ENCODE peak calls at places on chromosomes 3 and 15, in four cellular contexts. One of them, this sample, is unnamed.

GRCh38 chr3:29280675-29281264 is at the start of gene RBMS3:
- DNase-seq in K562: no peak
- DNase-seq in HepG2: no peak
- DNase-seq in H1: peak; percentile 54
- DNase-seq in this sample: peak; percentile 70

GRCh38 chr3:134447371-134447770 is 38.4 kb downstream of the ANAPC13 start:
- DNase-seq in HepG2: no peak
- DNase-seq in H1: no peak
- DNase-seq in K562: no peak
- DNase-seq in this sample: no peak

GRCh38 chr3:133377396-133377795 is 22.5 kb upstream of the BFSP2 start:
- DNase-seq in H1: no peak
- DNase-seq in HepG2: peak; percentile 28
- DNase-seq in K562: no peak
- DNase-seq in this sample: peak; percentile 27

GRCh38 chr3:111252795-111253194 is 181.2 kb downstream of the NECTIN3 start:
- DNase-seq in HepG2: no peak
- DNase-seq in K562: no peak
- DNase-seq in H1: no peak
- DNase-seq in this sample: peak; percentile 56

GRCh38 chr3:105614288-105615030 is 247.8 kb downstream of the ALCAM start:
- DNase-seq in H1: no peak
- DNase-seq in HepG2: no peak
- DNase-seq in K562: peak; percentile 36
- DNase-seq in this sample: no peak

GRCh38 chr3:44355634-44356033 is 17.1 kb downstream of the TCAIM start:
- DNase-seq in K562: peak; percentile 23
- DNase-seq in H1: no peak
- DNase-seq in HepG2: peak; percentile 9
- DNase-seq in this sample: no peak

GRCh38 chr15:79041598-79042175 is 48.9 kb downstream of the RASGRF1 start:
- DNase-seq in HepG2: no peak
- DNase-seq in H1: no peak
- DNase-seq in K562: no peak
- DNase-seq in this sample: no peak

GRCh38 chr15:93703092-93703785 is 528.1 kb upstream of the MCTP2 start:
- DNase-seq in HepG2: no peak
- DNase-seq in K562: no peak
- DNase-seq in H1: no peak
- DNase-seq in this sample: no peak

GRCh38 chr15:26126070-26126469 is 262.9 kb upstream of the ATP10A start:
- DNase-seq in K562: no peak
- DNase-seq in H1: no peak
- DNase-seq in HepG2: no peak
- DNase-seq in this sample: no peak

GRCh38 chr3:177729939-177730700 is 532.8 kb upstream of the TBL1XR1 start:
- DNase-seq in HepG2: no peak
- DNase-seq in K562: no peak
- DNase-seq in H1: no peak
- DNase-seq in this sample: no peak

GRCh38 chr3:129829640-129830039 is 63.9 kb downstream of the TMCC1 start:
- DNase-seq in H1: no peak
- DNase-seq in K562: no peak
- DNase-seq in HepG2: peak; percentile 83
- DNase-seq in this sample: peak; percentile 30

GRCh38 chr3:52246264-52246620 is 683 bp downstream of the PPM1M start:
- DNase-seq in K562: no peak
- DNase-seq in H1: no peak
- DNase-seq in HepG2: no peak
- DNase-seq in this sample: no peak

GRCh38 chr3:146593776-146594175 is 11.4 kb downstream of the PLSCR5 start:
- DNase-seq in K562: no peak
- DNase-seq in H1: no peak
- DNase-seq in HepG2: no peak
- DNase-seq in this sample: no peak

GRCh38 chr15:27714675-27715074 is 384.4 kb downstream of the OCA2 start:
- DNase-seq in K562: no peak
- DNase-seq in H1: peak; percentile 65
- DNase-seq in HepG2: no peak
- DNase-seq in this sample: peak; percentile 14

GRCh38 chr15:74988007-74988800 is 7.2 kb upstream of the SCAMP5 start:
- DNase-seq in H1: peak; percentile 60
- DNase-seq in HepG2: peak; percentile 65
- DNase-seq in K562: peak; percentile 51
- DNase-seq in this sample: peak; percentile 64

GRCh38 chr3:139797724-139798343 is 120.1 kb upstream of the NMNAT3 start:
- DNase-seq in K562: peak; percentile 33
- DNase-seq in HepG2: no peak
- DNase-seq in H1: peak; percentile 70
- DNase-seq in this sample: no peak

GRCh38 chr3:119310052-119310451 is 15.9 kb downstream of the ARHGAP31 start:
- DNase-seq in K562: no peak
- DNase-seq in HepG2: no peak
- DNase-seq in H1: no peak
- DNase-seq in this sample: no peak

GRCh38 chr15:70023769-70024491 is 73.8 kb downstream of the TLE3 start:
- DNase-seq in H1: no peak
- DNase-seq in K562: no peak
- DNase-seq in HepG2: no peak
- DNase-seq in this sample: no peak

GRCh38 chr3:126618021-126618420 is 36.9 kb downstream of the TXNRD3 start:
- DNase-seq in H1: no peak
- DNase-seq in K562: no peak
- DNase-seq in HepG2: no peak
- DNase-seq in this sample: no peak

GRCh38 chr3:138078901-138079344 is 36.5 kb downstream of the DZIP1L start:
- DNase-seq in HepG2: peak; percentile 32
- DNase-seq in H1: no peak
- DNase-seq in K562: no peak
- DNase-seq in this sample: peak; percentile 71

GRCh38 chr3:9600597-9600996 is 47.0 kb upstream of the LHFPL4 start:
- DNase-seq in K562: no peak
- DNase-seq in H1: peak; percentile 58
- DNase-seq in HepG2: no peak
- DNase-seq in this sample: peak; percentile 21

GRCh38 chr3:4751057-4752051 is 227.9 kb upstream of the BHLHE40 start:
- DNase-seq in HepG2: peak; percentile 25
- DNase-seq in K562: no peak
- DNase-seq in H1: no peak
- DNase-seq in this sample: peak; percentile 56

GRCh38 chr3:100865442-100865841 is 127.8 kb downstream of the ABI3BP start:
- DNase-seq in K562: no peak
- DNase-seq in H1: no peak
- DNase-seq in HepG2: no peak
- DNase-seq in this sample: no peak

GRCh38 chr3:37237252-37237651 is 62.9 kb upstream of the LRRFIP2 start:
- DNase-seq in HepG2: no peak
- DNase-seq in H1: no peak
- DNase-seq in K562: no peak
- DNase-seq in this sample: no peak

GRCh38 chr3:131141770-131142169 is 115.1 kb downstream of the NEK11 start:
- DNase-seq in H1: no peak
- DNase-seq in K562: no peak
- DNase-seq in HepG2: no peak
- DNase-seq in this sample: no peak

DNA sequence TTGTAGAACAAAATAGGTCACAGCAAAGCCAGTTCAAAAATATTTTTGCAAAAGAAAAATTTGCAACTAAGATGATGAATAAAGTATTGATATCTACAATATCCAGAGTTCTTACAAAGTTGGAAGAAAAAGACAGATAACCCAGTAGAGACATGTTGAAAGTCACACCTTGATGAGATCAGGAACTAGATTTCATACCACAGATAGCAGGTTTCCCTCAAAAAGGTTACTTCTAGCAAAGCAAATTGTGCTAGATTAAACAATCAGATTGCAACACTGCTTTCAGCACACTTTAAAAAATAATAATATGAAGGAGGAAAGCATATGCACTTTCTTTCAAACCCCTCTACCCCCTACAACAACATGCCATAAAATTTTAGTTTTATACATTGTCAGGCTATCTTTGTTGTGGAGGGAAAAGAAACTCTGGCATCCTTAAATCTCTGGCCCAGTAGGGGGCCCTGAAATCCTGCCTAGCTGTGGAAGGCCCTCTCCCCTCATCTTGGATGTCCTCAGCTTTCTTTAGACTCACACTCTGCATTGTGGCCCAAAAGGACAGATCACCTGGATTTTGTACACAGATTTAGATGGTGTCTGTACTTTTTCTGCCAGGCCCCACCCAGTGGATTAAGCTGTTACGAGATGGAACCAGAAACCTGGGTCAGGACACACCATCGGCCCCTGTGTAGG is 50.9 kb downstream of the CCR3 start:
- DNase-seq in H1: no peak
- DNase-seq in K562: no peak
- DNase-seq in HepG2: no peak
- DNase-seq in this sample: no peak
- TF ChIP-seq PHF8 in H1: no peak
- TF ChIP-seq PHF8 in K562: no peak
- TF ChIP-seq PHF8 in HepG2: no peak
- TF ChIP-seq PHF8 in this sample: no peak

DNA sequence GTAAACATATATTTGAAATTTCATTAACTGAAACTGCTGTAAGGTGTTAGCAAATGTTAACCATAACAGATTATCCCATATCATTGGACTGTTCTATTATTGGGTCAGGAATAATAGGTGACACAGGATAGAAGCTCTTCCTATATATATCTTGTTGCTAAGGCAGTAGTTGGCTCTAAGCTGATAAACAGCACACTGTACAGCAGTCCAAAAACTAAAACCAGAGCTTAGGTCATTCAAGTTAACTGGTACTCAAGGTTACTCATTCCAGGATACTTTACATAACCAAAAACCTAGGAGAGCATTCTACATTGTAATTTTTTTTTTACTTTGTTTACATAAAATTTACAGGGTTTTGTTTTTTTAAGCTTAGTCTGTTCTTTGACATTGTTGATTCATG is 8.9 kb downstream of the DNAJC19 start:
- DNase-seq in H1: no peak
- DNase-seq in HepG2: no peak
- DNase-seq in K562: no peak
- DNase-seq in this sample: no peak
- TF ChIP-seq PHF8 in H1: no peak
- TF ChIP-seq PHF8 in HepG2: no peak
- TF ChIP-seq PHF8 in K562: no peak
- TF ChIP-seq PHF8 in this sample: no peak

GRCh38 chr3:68915973-68916372 is 16.4 kb downstream of the TAFA4 start:
- DNase-seq in HepG2: peak; percentile 38
- DNase-seq in H1: no peak
- DNase-seq in K562: no peak
- DNase-seq in this sample: no peak
- TF ChIP-seq PHF8 in HepG2: no peak
- TF ChIP-seq PHF8 in H1: no peak
- TF ChIP-seq PHF8 in K562: no peak
- TF ChIP-seq PHF8 in this sample: no peak

DNA sequence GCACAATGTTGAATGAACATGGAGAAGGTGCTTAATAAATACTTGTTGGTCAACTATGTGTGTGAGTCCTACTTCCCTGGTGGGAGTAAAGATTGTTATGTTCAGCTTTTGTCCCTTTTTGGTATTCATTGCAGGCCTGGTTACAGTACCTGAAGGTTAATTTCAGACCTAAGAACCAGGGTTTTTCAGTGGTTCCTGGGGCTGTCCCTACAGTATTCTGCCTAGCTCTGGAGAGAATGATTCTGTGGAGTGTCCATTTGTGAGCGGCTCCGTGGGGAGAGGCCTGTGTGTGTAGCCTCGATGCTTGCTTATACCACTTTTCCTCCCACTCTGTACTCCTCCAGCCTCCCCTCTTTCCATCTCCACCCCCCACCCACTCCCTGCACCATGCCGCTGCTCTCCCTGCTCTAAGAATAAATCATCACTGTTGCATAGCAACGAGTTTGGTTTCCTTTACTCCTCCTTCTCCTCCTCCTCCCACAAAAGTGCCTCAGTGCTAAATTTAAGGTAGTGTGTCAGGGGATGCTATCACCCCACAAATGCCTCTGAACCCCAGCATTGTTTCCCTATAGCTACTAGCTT is 150.6 kb upstream of the ROPN1 start:
- DNase-seq in HepG2: no peak
- DNase-seq in K562: no peak
- DNase-seq in H1: no peak
- DNase-seq in this sample: no peak
- TF ChIP-seq PHF8 in HepG2: no peak
- TF ChIP-seq PHF8 in K562: no peak
- TF ChIP-seq PHF8 in H1: no peak
- TF ChIP-seq PHF8 in this sample: no peak

GRCh38 chr15:73165844-73166243 is 113.6 kb downstream of the NEO1 start:
- DNase-seq in HepG2: peak; percentile 23
- DNase-seq in H1: no peak
- DNase-seq in K562: no peak
- DNase-seq in this sample: no peak
- TF ChIP-seq PHF8 in HepG2: no peak
- TF ChIP-seq PHF8 in H1: no peak
- TF ChIP-seq PHF8 in K562: no peak
- TF ChIP-seq PHF8 in this sample: no peak